ENCODE peak calls at places on chromosome 20, in nine cellular contexts. N is WTC11, M is HT1080, E is C1 segment of cervical spinal cord, L is NCI-H510A, Y is NCI-H748 treated with DMSO at 0.1 percent for 48 hours, C is NCI-H1105 treated with DMSO at 0.1 percent for 48 hours, X is HCEC 1CT, O is vagina. A is an unnamed sample.

GRCh38 chr20:21189761-21190523 is 64.1 kb downstream of the KIZ start:
- DNase-seq in N (peak), M (no peak), E (no peak), L (no peak), Y (peak), C (peak), X (no peak), O (no peak), A (peak)

GRCh38 chr20:62088258-62089127 is 22.8 kb upstream of the TAF4 start:
- DNase-seq in N (no peak), M (peak), E (no peak), L (no peak), Y (no peak), C (no peak), X (peak), O (no peak), A (no peak)

GRCh38 chr20:8155848-8156602 is 24.0 kb downstream of the PLCB1 start:
- DNase-seq in N (no peak), M (peak), E (no peak), L (no peak), Y (peak), C (no peak), X (peak), O (no peak), A (no peak)

GRCh38 chr20:37316775-37317170 is 27.3 kb downstream of the MANBAL start:
- DNase-seq in N (no peak), M (no peak), E (no peak), L (no peak), Y (peak), C (no peak), X (no peak), O (no peak), A (no peak)

GRCh38 chr20:44435630-44436335 is 39.9 kb upstream of the TTPAL start:
- DNase-seq in N (no peak), M (no peak), E (no peak), L (no peak), Y (no peak), C (no peak), X (no peak), O (no peak), A (no peak)

GRCh38 chr20:45911486-45912343 is at the start of gene PLTP:
- DNase-seq in N (peak), M (no peak), E (peak), L (no peak), Y (no peak), C (peak), X (peak), O (no peak), A (peak)

GRCh38 chr20:56624786-56625681 is 4.1 kb upstream of the TFAP2C start:
- DNase-seq in N (peak), M (no peak), E (no peak), L (no peak), Y (no peak), C (no peak), X (no peak), O (no peak), A (peak)

GRCh38 chr20:16929756-16930155 is 181.6 kb downstream of the OTOR start:
- DNase-seq in N (no peak), M (peak), E (no peak), L (no peak), Y (no peak), C (no peak), X (no peak), O (no peak), A (no peak)

GRCh38 chr20:46644733-46645132 is 6.5 kb downstream of the SLC13A3 start:
- DNase-seq in N (no peak), M (no peak), E (no peak), L (no peak), Y (no peak), C (no peak), X (no peak), O (no peak), A (no peak)

GRCh38 chr20:18187020-18187419 is 49.4 kb downstream of the KAT14 start:
- DNase-seq in N (no peak), M (no peak), E (no peak), L (no peak), Y (no peak), C (no peak), X (no peak), O (no peak), A (no peak)

GRCh38 chr20:62665826-62666735 is 23.8 kb downstream of the SLCO4A1 start:
- DNase-seq in N (no peak), M (no peak), E (no peak), L (no peak), Y (no peak), C (no peak), X (no peak), O (no peak), A (no peak)

GRCh38 chr20:58251348-58251978 is 23.0 kb upstream of the ANKRD60 start:
- DNase-seq in N (no peak), M (no peak), E (no peak), L (no peak), Y (no peak), C (no peak), X (no peak), O (no peak), A (no peak)

GRCh38 chr20:37384683-37385174 is 38.8 kb downstream of the SRC start:
- DNase-seq in N (peak), M (peak), E (peak), L (no peak), Y (no peak), C (no peak), X (peak), O (no peak), A (peak)

GRCh38 chr20:41572010-41572572 is 46.1 kb downstream of the CHD6 start:
- DNase-seq in N (peak), M (no peak), E (no peak), L (no peak), Y (no peak), C (no peak), X (no peak), O (no peak), A (no peak)

GRCh38 chr20:19783966-19784401 is 25.9 kb downstream of the RIN2 start:
- DNase-seq in N (no peak), M (peak), E (no peak), L (no peak), Y (no peak), C (no peak), X (peak), O (no peak), A (peak)

GRCh38 chr20:39195495-39196129 is 233.5 kb downstream of the DHX35 start:
- DNase-seq in N (peak), M (no peak), E (no peak), L (no peak), Y (no peak), C (peak), X (no peak), O (no peak), A (peak)

A was measured in retina.